ENCODE peak calls at places on chromosome 10, in six cellular contexts. Y is GM12891, D is K562, T is H1, P is GM12878, Q is HepG2. R is an unnamed sample.

GRCh38 chr10:121159670-121160069 is 308.5 kb downstream of the WDR11 start:
- DNase-seq in Y (no peak), D (no peak), T (no peak), P (no peak), Q (no peak), R (no peak)

GRCh38 chr10:69961168-69961863 is 91.3 kb upstream of the MACROH2A2 start:
- DNase-seq in Y (no peak), D (peak; percentile 65), T (no peak), P (no peak), Q (no peak), R (no peak)

GRCh38 chr10:4763960-4764428 is 62.0 kb upstream of the AKR1E2 start:
- DNase-seq in Y (no peak), D (no peak), T (no peak), P (no peak), Q (no peak), R (no peak)

GRCh38 chr10:43078986-43079273 is 2.1 kb downstream of the RET start:
- DNase-seq in Y (peak; percentile 64), D (peak; percentile 76), T (peak; percentile 33), P (no peak), Q (no peak), R (peak; percentile 56)

GRCh38 chr10:89427629-89428028 is 13.3 kb downstream of the IFIT5 start:
- DNase-seq in Y (no peak), D (no peak), T (no peak), P (no peak), Q (no peak), R (no peak)

GRCh38 chr10:63627376-63627775 is 106.2 kb downstream of the REEP3 start:
- DNase-seq in Y (no peak), D (no peak), T (no peak), P (no peak), Q (no peak), R (no peak)

GRCh38 chr10:9342865-9343450 is 1288.5 kb downstream of the GATA3 start:
- DNase-seq in Y (no peak), D (no peak), T (no peak), P (no peak), Q (peak; percentile 33), R (no peak)

GRCh38 chr10:91974960-91975359 is 51.4 kb downstream of the BTAF1 start:
- DNase-seq in Y (no peak), D (no peak), T (no peak), P (peak; percentile 5), Q (no peak), R (no peak)

GRCh38 chr10:24722676-24723385 is 856 bp downstream of the ARHGAP21 start:
- DNase-seq in Y (peak; percentile 52), D (peak; percentile 55), T (no peak), P (no peak), Q (peak; percentile 41), R (peak; percentile 48)

GRCh38 chr10:28302012-28302667 is 724 bp downstream of the MPP7 start:
- DNase-seq in Y (no peak), D (peak; percentile 11), T (no peak), P (no peak), Q (no peak), R (no peak)

GRCh38 chr10:59384761-59385160 is 22.4 kb upstream of the FAM13C start:
- DNase-seq in Y (no peak), D (no peak), T (no peak), P (no peak), Q (no peak), R (no peak)

GRCh38 chr10:48361201-48361600 is 54.7 kb downstream of the MAPK8 start:
- DNase-seq in Y (no peak), D (no peak), T (no peak), P (no peak), Q (no peak), R (no peak)

GRCh38 chr10:62076872-62077271 is 175.4 kb downstream of the ARID5B start:
- DNase-seq in Y (no peak), D (no peak), T (no peak), P (no peak), Q (peak; percentile 63), R (no peak)

GRCh38 chr10:71080381-71081228 is 131.8 kb upstream of the UNC5B start:
- DNase-seq in Y (no peak), D (no peak), T (no peak), P (no peak), Q (no peak), R (no peak)

GRCh38 chr10:108629843-108630242 is 1293.5 kb downstream of the XPNPEP1 start:
- DNase-seq in Y (no peak), D (no peak), T (no peak), P (no peak), Q (peak; percentile 1), R (no peak)

GRCh38 chr10:75955953-75956352 is 524.5 kb downstream of the LRMDA start:
- DNase-seq in Y (no peak), D (no peak), T (no peak), P (no peak), Q (no peak), R (no peak)

GRCh38 chr10:45238896-45239295 is 76.5 kb downstream of the OR13A1 start:
- DNase-seq in Y (no peak), D (no peak), T (no peak), P (no peak), Q (no peak), R (no peak)

GRCh38 chr10:86401588-86402282 is 35.1 kb upstream of the GRID1 start:
- DNase-seq in Y (no peak), D (no peak), T (no peak), P (no peak), Q (no peak), R (no peak)

GRCh38 chr10:86399514-86399878 is 32.9 kb upstream of the GRID1 start:
- DNase-seq in Y (no peak), D (no peak), T (no peak), P (no peak), Q (no peak), R (no peak)

GRCh38 chr10:86402283-86402931 is 35.8 kb upstream of the GRID1 start:
- DNase-seq in Y (no peak), D (no peak), T (no peak), P (no peak), Q (peak; percentile 20), R (no peak)

GRCh38 chr10:86400705-86401587 is 34.4 kb upstream of the GRID1 start:
- DNase-seq in Y (peak; percentile 40), D (no peak), T (no peak), P (no peak), Q (peak; percentile 27), R (no peak)

GRCh38 chr10:86399879-86400704 is 33.5 kb upstream of the GRID1 start:
- DNase-seq in Y (peak; percentile 89), D (peak; percentile 78), T (peak; percentile 94), P (peak; percentile 83), Q (peak; percentile 94), R (peak; percentile 86)
- TF ChIP-seq POLR2AphosphoS5 in Y (no peak), D (no peak), T (no peak), P (peak; percentile 69), Q (peak; percentile 54), R (peak; percentile 64)

DNA sequence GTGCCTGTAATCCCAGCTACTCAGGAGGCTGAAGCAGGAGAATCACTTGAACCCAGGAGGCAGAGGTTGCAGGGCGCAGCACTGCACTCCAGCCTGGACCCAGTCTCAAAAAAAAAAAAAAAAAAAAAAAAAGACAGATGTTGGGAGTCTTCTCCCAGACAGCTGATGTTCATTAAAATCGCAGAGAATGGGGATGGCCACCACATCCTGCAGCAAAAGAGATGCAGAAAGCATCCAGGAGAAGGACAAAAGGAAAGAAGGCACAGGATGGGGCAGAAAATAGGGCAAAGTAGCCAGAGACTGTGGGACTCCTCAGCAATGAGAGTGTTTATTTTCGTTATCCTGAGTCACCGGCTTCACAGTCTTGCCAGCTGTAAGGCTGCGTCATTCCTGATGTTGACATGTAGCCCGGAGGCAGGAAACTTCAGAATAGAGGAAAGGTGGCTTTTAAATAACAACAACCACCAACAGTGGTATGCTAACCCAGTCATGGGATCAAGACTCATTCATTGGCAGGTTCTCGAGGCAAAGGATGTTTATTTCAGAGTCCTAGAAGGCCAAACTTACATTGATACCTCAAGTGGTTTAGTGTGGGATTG is 149.5 kb upstream of the SVIL start:
- DNase-seq in Y (no peak), D (no peak), T (peak; percentile 56), P (no peak), Q (peak; percentile 29), R (no peak)
- TF ChIP-seq TAF1 in Y (no peak), D (no peak), T (no peak), P (no peak), Q (no peak), R (no peak)

GRCh38 chr10:103659674-103660363 is 166.3 kb downstream of the NEURL1 start:
- DNase-seq in Y (peak; percentile 93), D (no peak), T (no peak), P (no peak), Q (peak; percentile 75), R (peak; percentile 91)
- TF ChIP-seq POLR2A in Y (no peak), D (no peak), T (no peak), P (no peak), Q (peak; percentile 48), R (no peak)

GRCh38 chr10:14063531-14064317 is 267.0 kb downstream of the FRMD4A start:
- DNase-seq in Y (no peak), D (no peak), T (no peak), P (no peak), Q (no peak), R (no peak)
- TF ChIP-seq POLR2AphosphoS5 in Y (no peak), D (no peak), T (no peak), P (no peak), Q (no peak), R (no peak)

DNA sequence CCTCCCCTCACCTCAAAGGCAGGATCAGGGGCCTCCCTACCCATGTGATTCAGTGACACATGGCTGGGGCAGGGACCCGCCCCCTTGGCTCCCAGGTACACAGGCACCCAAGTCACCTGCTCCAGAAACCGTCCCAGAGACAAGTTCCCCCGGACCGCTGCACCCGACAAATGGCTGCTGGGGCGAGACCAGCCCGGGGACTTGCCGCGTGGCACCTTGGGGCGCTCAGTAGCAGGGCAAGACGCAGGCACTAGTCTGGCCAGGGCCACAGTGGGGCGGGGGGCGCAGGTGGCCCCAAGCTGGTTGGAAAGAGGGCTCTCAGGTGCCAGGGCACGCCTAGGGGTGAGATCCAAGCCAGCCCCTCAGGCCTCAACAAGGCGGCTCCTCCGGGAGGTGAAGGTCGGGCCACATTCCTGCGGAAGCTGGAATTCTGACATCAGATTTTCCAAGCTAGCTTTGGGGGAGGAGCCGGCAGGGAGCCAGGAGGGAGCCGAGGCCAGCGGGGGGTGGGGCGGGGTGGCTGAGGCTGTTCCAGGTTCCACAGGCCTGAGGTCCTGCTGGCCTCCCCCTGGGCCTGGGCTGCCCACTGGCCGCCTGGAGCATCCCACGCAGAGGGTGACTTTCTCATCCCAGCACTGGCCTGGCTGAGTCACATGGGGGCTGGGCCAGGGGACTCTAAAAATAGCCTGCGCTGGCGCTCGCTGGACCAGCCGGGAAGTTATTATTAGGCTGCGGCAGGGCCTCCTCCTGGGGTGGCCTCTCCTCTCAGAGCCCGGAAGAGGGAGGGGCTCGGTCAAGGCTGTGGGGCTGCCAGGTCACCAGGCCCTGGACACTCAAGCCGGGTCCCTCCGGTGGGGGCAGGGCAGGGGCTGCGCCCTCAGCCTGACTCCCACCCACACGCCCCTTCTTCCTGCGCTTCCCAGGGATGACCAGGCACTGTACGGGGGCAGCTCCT is 20.5 kb upstream of the INPP5A start:
- DNase-seq in Y (no peak), D (peak; percentile 61), T (peak; percentile 47), P (no peak), Q (peak; percentile 92), R (no peak)
- TF ChIP-seq TAF1 in Y (no peak), D (no peak), T (no peak), P (no peak), Q (no peak), R (no peak)

R was measured in GM12892.